ENCODE peak calls at places on chromosome 11, in six cellular contexts. One of them, this sample, is unnamed.

GRCh38 chr11:26947904-26948639 is 45.8 kb upstream of the FIBIN start:
- DNase-seq in fibroblast of villous mesenchyme: peak; percentile 77
- DNase-seq in AG04450: no peak
- DNase-seq in astrocyte of the spinal cord: no peak
- DNase-seq in fibroblast of mammary gland: peak; percentile 85
- DNase-seq in AG10803: peak; percentile 83
- DNase-seq in this sample: peak; percentile 41

GRCh38 chr11:74090701-74091100 is 80.1 kb downstream of the C2CD3 start:
- DNase-seq in fibroblast of villous mesenchyme: peak; percentile 28
- DNase-seq in AG04450: no peak
- DNase-seq in astrocyte of the spinal cord: no peak
- DNase-seq in fibroblast of mammary gland: peak; percentile 25
- DNase-seq in AG10803: no peak
- DNase-seq in this sample: no peak

GRCh38 chr11:35343033-35343598 is 76.2 kb downstream of the SLC1A2 start:
- DNase-seq in fibroblast of villous mesenchyme: no peak
- DNase-seq in AG04450: no peak
- DNase-seq in astrocyte of the spinal cord: no peak
- DNase-seq in fibroblast of mammary gland: no peak
- DNase-seq in AG10803: no peak
- DNase-seq in this sample: no peak

GRCh38 chr11:34238966-34239365 is 118.8 kb downstream of the ABTB2 start:
- DNase-seq in fibroblast of villous mesenchyme: peak; percentile 48
- DNase-seq in AG04450: no peak
- DNase-seq in astrocyte of the spinal cord: no peak
- DNase-seq in fibroblast of mammary gland: no peak
- DNase-seq in AG10803: no peak
- DNase-seq in this sample: no peak

GRCh38 chr11:42646959-42647358 is 664.8 kb upstream of the API5 start:
- DNase-seq in fibroblast of villous mesenchyme: no peak
- DNase-seq in AG04450: no peak
- DNase-seq in astrocyte of the spinal cord: no peak
- DNase-seq in fibroblast of mammary gland: no peak
- DNase-seq in AG10803: no peak
- DNase-seq in this sample: no peak

GRCh38 chr11:57776101-57776511 is 14.5 kb downstream of the CTNND1 start:
- DNase-seq in fibroblast of villous mesenchyme: peak; percentile 40
- DNase-seq in AG04450: no peak
- DNase-seq in astrocyte of the spinal cord: peak; percentile 73
- DNase-seq in fibroblast of mammary gland: no peak
- DNase-seq in AG10803: peak; percentile 97
- DNase-seq in this sample: no peak

GRCh38 chr11:69356703-69357457 is 62.9 kb downstream of the MYEOV start:
- DNase-seq in fibroblast of villous mesenchyme: no peak
- DNase-seq in AG04450: no peak
- DNase-seq in astrocyte of the spinal cord: peak; percentile 32
- DNase-seq in fibroblast of mammary gland: peak; percentile 17
- DNase-seq in AG10803: no peak
- DNase-seq in this sample: no peak

GRCh38 chr11:29282088-29282487 is 734.7 kb downstream of the KCNA4 start:
- DNase-seq in fibroblast of villous mesenchyme: peak; percentile 81
- DNase-seq in AG04450: peak; percentile 80
- DNase-seq in astrocyte of the spinal cord: peak; percentile 98
- DNase-seq in fibroblast of mammary gland: peak; percentile 96
- DNase-seq in AG10803: peak; percentile 88
- DNase-seq in this sample: peak; percentile 90

GRCh38 chr11:13000116-13000515 is 9.0 kb upstream of the RASSF10 start:
- DNase-seq in fibroblast of villous mesenchyme: no peak
- DNase-seq in AG04450: no peak
- DNase-seq in astrocyte of the spinal cord: no peak
- DNase-seq in fibroblast of mammary gland: no peak
- DNase-seq in AG10803: no peak
- DNase-seq in this sample: no peak

GRCh38 chr11:64559351-64560138 is 31.5 kb upstream of the SLC22A12 start:
- DNase-seq in fibroblast of villous mesenchyme: no peak
- DNase-seq in AG04450: no peak
- DNase-seq in astrocyte of the spinal cord: no peak
- DNase-seq in fibroblast of mammary gland: no peak
- DNase-seq in AG10803: no peak
- DNase-seq in this sample: no peak

GRCh38 chr11:126416542-126417090 is 61.1 kb downstream of the ST3GAL4 start:
- DNase-seq in fibroblast of villous mesenchyme: peak; percentile 88
- DNase-seq in AG04450: no peak
- DNase-seq in astrocyte of the spinal cord: peak; percentile 85
- DNase-seq in fibroblast of mammary gland: peak; percentile 74
- DNase-seq in AG10803: peak; percentile 81
- DNase-seq in this sample: peak; percentile 28

GRCh38 chr11:119316017-119316728 is 757 bp downstream of the MCAM start:
- DNase-seq in fibroblast of villous mesenchyme: no peak
- DNase-seq in AG04450: no peak
- DNase-seq in astrocyte of the spinal cord: peak; percentile 31
- DNase-seq in fibroblast of mammary gland: no peak
- DNase-seq in AG10803: no peak
- DNase-seq in this sample: no peak

GRCh38 chr11:59255281-59255680 is 42.6 kb upstream of the MPEG1 start:
- DNase-seq in fibroblast of villous mesenchyme: no peak
- DNase-seq in AG04450: no peak
- DNase-seq in astrocyte of the spinal cord: no peak
- DNase-seq in fibroblast of mammary gland: no peak
- DNase-seq in AG10803: no peak
- DNase-seq in this sample: no peak

GRCh38 chr11:86502137-86502536 is 127.5 kb downstream of the CCDC81 start:
- DNase-seq in fibroblast of villous mesenchyme: no peak
- DNase-seq in AG04450: no peak
- DNase-seq in astrocyte of the spinal cord: no peak
- DNase-seq in fibroblast of mammary gland: no peak
- DNase-seq in AG10803: no peak
- DNase-seq in this sample: no peak

GRCh38 chr11:45737056-45737455 is 67.9 kb upstream of the SLC35C1 start:
- DNase-seq in fibroblast of villous mesenchyme: peak; percentile 19
- DNase-seq in AG04450: no peak
- DNase-seq in astrocyte of the spinal cord: no peak
- DNase-seq in fibroblast of mammary gland: peak; percentile 36
- DNase-seq in AG10803: peak; percentile 13
- DNase-seq in this sample: peak; percentile 6

GRCh38 chr11:95417832-95418231 is 186.8 kb upstream of the SESN3 start:
- DNase-seq in fibroblast of villous mesenchyme: no peak
- DNase-seq in AG04450: no peak
- DNase-seq in astrocyte of the spinal cord: no peak
- DNase-seq in fibroblast of mammary gland: no peak
- DNase-seq in AG10803: no peak
- DNase-seq in this sample: no peak

GRCh38 chr11:12079726-12080556 is 30.4 kb upstream of the MICAL2 start:
- DNase-seq in fibroblast of villous mesenchyme: peak; percentile 98
- DNase-seq in AG04450: peak; percentile 90
- DNase-seq in astrocyte of the spinal cord: peak; percentile 99
- DNase-seq in fibroblast of mammary gland: peak; percentile 99
- DNase-seq in AG10803: peak; percentile 98
- DNase-seq in this sample: peak; percentile 93

GRCh38 chr11:102416974-102417373 is 35.6 kb downstream of the TMEM123 start:
- DNase-seq in fibroblast of villous mesenchyme: no peak
- DNase-seq in AG04450: no peak
- DNase-seq in astrocyte of the spinal cord: no peak
- DNase-seq in fibroblast of mammary gland: no peak
- DNase-seq in AG10803: no peak
- DNase-seq in this sample: no peak

GRCh38 chr11:70252844-70253243 is 17.6 kb upstream of the PPFIA1 start:
- DNase-seq in fibroblast of villous mesenchyme: no peak
- DNase-seq in AG04450: no peak
- DNase-seq in astrocyte of the spinal cord: no peak
- DNase-seq in fibroblast of mammary gland: no peak
- DNase-seq in AG10803: no peak
- DNase-seq in this sample: no peak

GRCh38 chr11:127564803-127565202 is 564.2 kb upstream of the KIRREL3 start:
- DNase-seq in fibroblast of villous mesenchyme: no peak
- DNase-seq in AG04450: no peak
- DNase-seq in astrocyte of the spinal cord: peak; percentile 84
- DNase-seq in fibroblast of mammary gland: no peak
- DNase-seq in AG10803: no peak
- DNase-seq in this sample: no peak

DNA sequence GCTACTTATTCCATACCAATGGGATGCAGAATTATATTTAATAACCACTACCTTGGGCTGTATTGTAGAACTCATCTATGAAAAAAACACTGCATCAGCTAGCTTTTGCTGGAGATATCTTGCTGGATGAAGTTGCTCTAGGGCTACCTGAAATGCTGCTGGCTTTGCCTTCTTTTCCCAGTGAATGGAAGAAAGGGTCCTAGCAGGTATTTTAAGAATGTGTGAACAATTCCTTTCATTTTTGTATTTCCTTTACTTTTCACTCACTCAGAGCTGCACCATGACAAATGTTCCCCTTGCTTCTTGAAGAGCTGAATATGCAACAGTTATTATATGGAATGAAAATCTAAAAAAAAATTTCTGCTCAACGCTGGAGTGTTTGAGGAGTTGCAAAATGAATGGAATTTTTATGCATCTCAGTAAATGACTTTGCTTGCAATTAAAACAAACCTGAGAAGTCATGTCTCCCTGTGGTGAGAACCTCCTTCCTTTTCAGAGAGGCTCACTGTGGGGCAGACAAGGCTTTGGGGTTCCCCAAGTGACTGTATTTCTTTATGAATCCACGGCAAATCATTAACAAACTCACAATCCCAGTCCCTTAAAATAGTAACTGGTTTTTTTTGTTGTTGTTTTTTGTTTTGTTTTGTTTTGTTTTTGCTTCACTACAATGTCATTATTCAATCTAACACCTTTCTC is 566.8 kb upstream of the KIRREL3 start:
- DNase-seq in fibroblast of villous mesenchyme: no peak
- DNase-seq in AG04450: no peak
- DNase-seq in astrocyte of the spinal cord: no peak
- DNase-seq in fibroblast of mammary gland: no peak
- DNase-seq in AG10803: no peak
- DNase-seq in this sample: no peak
- H3K4me3 ChIP-seq in fibroblast of villous mesenchyme: no peak overlapping the region
- H3K4me3 ChIP-seq in AG04450: no peak overlapping the region
- H3K4me3 ChIP-seq in astrocyte of the spinal cord: no peak overlapping the region
- H3K4me3 ChIP-seq in fibroblast of mammary gland: no peak overlapping the region
- H3K4me3 ChIP-seq in AG10803: no peak overlapping the region
- H3K4me3 ChIP-seq in this sample: no peak overlapping the region

GRCh38 chr11:65609711-65610110 is 4.3 kb downstream of the MAP3K11 start:
- DNase-seq in fibroblast of villous mesenchyme: no peak
- DNase-seq in AG04450: no peak
- DNase-seq in astrocyte of the spinal cord: no peak
- DNase-seq in fibroblast of mammary gland: no peak
- DNase-seq in AG10803: no peak
- DNase-seq in this sample: no peak

GRCh38 chr11:65609236-65609635 is 4.8 kb downstream of the MAP3K11 start:
- DNase-seq in fibroblast of villous mesenchyme: no peak
- DNase-seq in AG04450: no peak
- DNase-seq in astrocyte of the spinal cord: peak; percentile 17
- DNase-seq in fibroblast of mammary gland: peak; percentile 46
- DNase-seq in AG10803: peak; percentile 29
- DNase-seq in this sample: no peak

GRCh38 chr11:65611028-65611757 is 2.8 kb downstream of the MAP3K11 start:
- DNase-seq in fibroblast of villous mesenchyme: no peak
- DNase-seq in AG04450: no peak
- DNase-seq in astrocyte of the spinal cord: no peak
- DNase-seq in fibroblast of mammary gland: no peak
- DNase-seq in AG10803: no peak
- DNase-seq in this sample: no peak

GRCh38 chr11:65606876-65607613 is 7.0 kb downstream of the MAP3K11 start:
- DNase-seq in fibroblast of villous mesenchyme: peak; percentile 98
- DNase-seq in AG04450: peak; percentile 82
- DNase-seq in astrocyte of the spinal cord: peak; percentile 97
- DNase-seq in fibroblast of mammary gland: peak; percentile 92
- DNase-seq in AG10803: peak; percentile 94
- DNase-seq in this sample: peak; percentile 84

DNA sequence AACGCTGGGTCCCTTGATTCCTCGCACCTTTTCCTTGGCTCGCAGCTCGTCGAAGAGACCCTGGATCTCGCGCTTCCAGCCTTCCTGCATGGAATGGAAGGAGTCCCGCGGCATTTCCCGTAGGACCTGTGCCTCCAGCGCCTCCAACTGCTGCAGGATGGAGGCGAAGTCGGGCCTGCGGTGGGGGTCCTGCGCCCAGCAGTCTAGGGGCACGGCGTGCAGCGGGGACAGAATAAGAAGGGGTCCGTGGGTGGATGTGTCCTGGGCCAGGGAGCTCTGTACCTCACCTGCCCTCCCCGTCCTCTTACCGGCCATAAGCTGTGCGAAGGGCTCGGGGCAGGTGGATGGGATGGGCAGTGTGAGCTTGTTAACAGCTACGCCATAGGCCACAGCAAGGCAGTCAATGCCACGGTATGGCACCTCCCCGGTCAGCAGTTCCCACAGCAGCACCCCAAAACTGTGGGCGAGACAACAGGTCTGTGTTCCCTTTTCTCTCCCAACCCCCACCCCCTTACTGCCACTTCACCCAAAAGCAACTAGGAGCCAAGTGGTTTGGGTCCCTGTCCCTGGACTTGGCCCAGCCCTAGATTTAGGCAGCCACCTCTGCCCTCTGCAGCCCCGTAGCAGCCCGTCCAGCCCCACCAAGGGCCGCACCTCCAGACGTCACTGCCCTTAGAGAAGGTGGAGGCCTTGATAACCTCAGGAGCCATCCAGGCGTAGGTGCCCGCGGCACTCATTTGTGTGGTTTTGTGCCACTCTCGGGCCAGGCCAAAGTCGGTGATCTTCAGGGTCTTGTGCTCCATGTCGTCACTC is 6.2 kb downstream of the MAP3K11 start:
- DNase-seq in fibroblast of villous mesenchyme: no peak
- DNase-seq in AG04450: no peak
- DNase-seq in astrocyte of the spinal cord: no peak
- DNase-seq in fibroblast of mammary gland: no peak
- DNase-seq in AG10803: no peak
- DNase-seq in this sample: no peak
- H3K4me3 ChIP-seq in fibroblast of villous mesenchyme: peak overlapping the region; percentile 34
- H3K4me3 ChIP-seq in AG04450: peak overlapping the region; percentile 32
- H3K4me3 ChIP-seq in astrocyte of the spinal cord: no peak overlapping the region
- H3K4me3 ChIP-seq in fibroblast of mammary gland: no peak overlapping the region
- H3K4me3 ChIP-seq in AG10803: peak overlapping the region; percentile 26
- H3K4me3 ChIP-seq in this sample: peak overlapping the region; percentile 35

GRCh38 chr11:75598264-75598663 is 36.2 kb downstream of the SERPINH1 start:
- DNase-seq in fibroblast of villous mesenchyme: peak; percentile 46
- DNase-seq in AG04450: no peak
- DNase-seq in astrocyte of the spinal cord: no peak
- DNase-seq in fibroblast of mammary gland: no peak
- DNase-seq in AG10803: peak; percentile 20
- DNase-seq in this sample: no peak
- H3K4me3 ChIP-seq in fibroblast of villous mesenchyme: no peak overlapping the region
- H3K4me3 ChIP-seq in AG04450: no peak overlapping the region
- H3K4me3 ChIP-seq in astrocyte of the spinal cord: no peak overlapping the region
- H3K4me3 ChIP-seq in fibroblast of mammary gland: no peak overlapping the region
- H3K4me3 ChIP-seq in AG10803: no peak overlapping the region
- H3K4me3 ChIP-seq in this sample: no peak overlapping the region

GRCh38 chr11:65791719-65792213 is 4.9 kb downstream of the OVOL1 start:
- DNase-seq in fibroblast of villous mesenchyme: no peak
- DNase-seq in AG04450: no peak
- DNase-seq in astrocyte of the spinal cord: no peak
- DNase-seq in fibroblast of mammary gland: no peak
- DNase-seq in AG10803: no peak
- DNase-seq in this sample: no peak
- H3K4me3 ChIP-seq in fibroblast of villous mesenchyme: no peak overlapping the region
- H3K4me3 ChIP-seq in AG04450: no peak overlapping the region
- H3K4me3 ChIP-seq in astrocyte of the spinal cord: no peak overlapping the region
- H3K4me3 ChIP-seq in fibroblast of mammary gland: no peak overlapping the region
- H3K4me3 ChIP-seq in AG10803: no peak overlapping the region
- H3K4me3 ChIP-seq in this sample: no peak overlapping the region

This sample was measured in skeletal muscle cell.